ENCODE peak calls at places on chromosomes 11 and 22, in ten cellular contexts. One of them, this sample, is unnamed.

GRCh38 chr11:68763181-68763721 is 11.9 kb upstream of the TESMIN start:
- DNase-seq in HCT116: no peak
- DNase-seq in neural progenitor cell: peak
- DNase-seq in A549: no peak
- DNase-seq in brain microvascular endothelial cell: no peak
- DNase-seq in psoas muscle: no peak
- DNase-seq in GM23338: peak
- DNase-seq in DND-41: no peak
- DNase-seq in ovary: no peak
- DNase-seq in PC-9: peak
- DNase-seq in this sample: no peak

GRCh38 chr11:94183886-94184264 is 55.2 kb downstream of the PANX1 start:
- DNase-seq in HCT116: peak
- DNase-seq in neural progenitor cell: peak
- DNase-seq in A549: peak
- DNase-seq in brain microvascular endothelial cell: peak
- DNase-seq in psoas muscle: no peak
- DNase-seq in GM23338: peak
- DNase-seq in DND-41: no peak
- DNase-seq in ovary: no peak
- DNase-seq in PC-9: peak
- DNase-seq in this sample: peak

GRCh38 chr11:69215784-69216415 is 60.2 kb downstream of the SMIM38 start:
- DNase-seq in HCT116: no peak
- DNase-seq in neural progenitor cell: no peak
- DNase-seq in A549: peak
- DNase-seq in brain microvascular endothelial cell: no peak
- DNase-seq in psoas muscle: no peak
- DNase-seq in GM23338: no peak
- DNase-seq in DND-41: no peak
- DNase-seq in ovary: no peak
- DNase-seq in PC-9: peak
- DNase-seq in this sample: no peak

GRCh38 chr11:75077316-75077715 is 19.4 kb downstream of the OR2AT4 start:
- DNase-seq in HCT116: no peak
- DNase-seq in neural progenitor cell: no peak
- DNase-seq in A549: no peak
- DNase-seq in brain microvascular endothelial cell: peak
- DNase-seq in psoas muscle: no peak
- DNase-seq in GM23338: no peak
- DNase-seq in DND-41: no peak
- DNase-seq in ovary: no peak
- DNase-seq in PC-9: no peak
- DNase-seq in this sample: no peak

GRCh38 chr22:36808611-36809344 is 8.1 kb downstream of the PVALB start:
- DNase-seq in HCT116: no peak
- DNase-seq in neural progenitor cell: no peak
- DNase-seq in A549: no peak
- DNase-seq in brain microvascular endothelial cell: no peak
- DNase-seq in psoas muscle: no peak
- DNase-seq in GM23338: no peak
- DNase-seq in DND-41: peak
- DNase-seq in ovary: no peak
- DNase-seq in PC-9: peak
- DNase-seq in this sample: no peak

GRCh38 chr11:120215634-120216033 is 4.8 kb downstream of the OAF start:
- DNase-seq in HCT116: no peak
- DNase-seq in neural progenitor cell: no peak
- DNase-seq in A549: no peak
- DNase-seq in brain microvascular endothelial cell: peak
- DNase-seq in psoas muscle: no peak
- DNase-seq in GM23338: no peak
- DNase-seq in DND-41: no peak
- DNase-seq in ovary: peak
- DNase-seq in PC-9: peak
- DNase-seq in this sample: peak

GRCh38 chr11:133946541-133947297 is 10.0 kb downstream of the IGSF9B start:
- DNase-seq in HCT116: no peak
- DNase-seq in neural progenitor cell: peak
- DNase-seq in A549: no peak
- DNase-seq in brain microvascular endothelial cell: no peak
- DNase-seq in psoas muscle: no peak
- DNase-seq in GM23338: peak
- DNase-seq in DND-41: peak
- DNase-seq in ovary: no peak
- DNase-seq in PC-9: no peak
- DNase-seq in this sample: no peak

GRCh38 chr11:28010001-28010400 is 98.0 kb downstream of the KIF18A start:
- DNase-seq in HCT116: no peak
- DNase-seq in neural progenitor cell: no peak
- DNase-seq in A549: no peak
- DNase-seq in brain microvascular endothelial cell: no peak
- DNase-seq in psoas muscle: no peak
- DNase-seq in GM23338: no peak
- DNase-seq in DND-41: no peak
- DNase-seq in ovary: no peak
- DNase-seq in PC-9: no peak
- DNase-seq in this sample: no peak

GRCh38 chr11:61972796-61973602 is 5.6 kb upstream of the FTH1 start:
- DNase-seq in HCT116: no peak
- DNase-seq in neural progenitor cell: no peak
- DNase-seq in A549: peak
- DNase-seq in brain microvascular endothelial cell: no peak
- DNase-seq in psoas muscle: no peak
- DNase-seq in GM23338: no peak
- DNase-seq in DND-41: no peak
- DNase-seq in ovary: no peak
- DNase-seq in PC-9: peak
- DNase-seq in this sample: peak

DNA sequence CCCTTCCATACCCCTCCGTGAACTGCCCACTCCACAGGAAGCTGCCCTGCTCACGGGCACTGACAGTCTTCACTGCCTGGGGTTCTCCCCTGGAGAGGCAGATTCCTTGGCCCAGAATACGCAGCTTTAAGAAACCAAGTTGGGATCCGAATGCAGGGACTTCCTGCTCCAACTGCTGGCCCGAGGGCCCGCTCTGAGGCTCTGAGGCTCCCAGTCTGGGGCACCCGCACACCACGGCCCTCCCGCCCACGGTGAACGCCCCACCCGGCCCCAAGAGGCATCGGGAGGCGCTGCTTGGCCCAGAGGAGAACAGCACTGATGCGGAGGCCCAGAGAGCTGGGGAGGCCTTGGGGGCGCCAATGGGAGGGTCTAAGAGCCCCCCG is 42.3 kb downstream of the IGF2 start:
- DNase-seq in HCT116: no peak
- DNase-seq in neural progenitor cell: no peak
- DNase-seq in A549: no peak
- DNase-seq in brain microvascular endothelial cell: no peak
- DNase-seq in psoas muscle: peak
- DNase-seq in GM23338: peak
- DNase-seq in DND-41: no peak
- DNase-seq in ovary: no peak
- DNase-seq in PC-9: no peak
- DNase-seq in this sample: no peak
- H3K4me3 ChIP-seq in HCT116: no peak
- H3K4me3 ChIP-seq in neural progenitor cell: no peak
- H3K4me3 ChIP-seq in A549: no peak
- H3K4me3 ChIP-seq in brain microvascular endothelial cell: no peak
- H3K4me3 ChIP-seq in psoas muscle: no peak
- H3K4me3 ChIP-seq in GM23338: no peak
- H3K4me3 ChIP-seq in DND-41: no peak
- H3K4me3 ChIP-seq in ovary: no peak
- H3K4me3 ChIP-seq in PC-9: no peak
- H3K4me3 ChIP-seq in this sample: no peak

DNA sequence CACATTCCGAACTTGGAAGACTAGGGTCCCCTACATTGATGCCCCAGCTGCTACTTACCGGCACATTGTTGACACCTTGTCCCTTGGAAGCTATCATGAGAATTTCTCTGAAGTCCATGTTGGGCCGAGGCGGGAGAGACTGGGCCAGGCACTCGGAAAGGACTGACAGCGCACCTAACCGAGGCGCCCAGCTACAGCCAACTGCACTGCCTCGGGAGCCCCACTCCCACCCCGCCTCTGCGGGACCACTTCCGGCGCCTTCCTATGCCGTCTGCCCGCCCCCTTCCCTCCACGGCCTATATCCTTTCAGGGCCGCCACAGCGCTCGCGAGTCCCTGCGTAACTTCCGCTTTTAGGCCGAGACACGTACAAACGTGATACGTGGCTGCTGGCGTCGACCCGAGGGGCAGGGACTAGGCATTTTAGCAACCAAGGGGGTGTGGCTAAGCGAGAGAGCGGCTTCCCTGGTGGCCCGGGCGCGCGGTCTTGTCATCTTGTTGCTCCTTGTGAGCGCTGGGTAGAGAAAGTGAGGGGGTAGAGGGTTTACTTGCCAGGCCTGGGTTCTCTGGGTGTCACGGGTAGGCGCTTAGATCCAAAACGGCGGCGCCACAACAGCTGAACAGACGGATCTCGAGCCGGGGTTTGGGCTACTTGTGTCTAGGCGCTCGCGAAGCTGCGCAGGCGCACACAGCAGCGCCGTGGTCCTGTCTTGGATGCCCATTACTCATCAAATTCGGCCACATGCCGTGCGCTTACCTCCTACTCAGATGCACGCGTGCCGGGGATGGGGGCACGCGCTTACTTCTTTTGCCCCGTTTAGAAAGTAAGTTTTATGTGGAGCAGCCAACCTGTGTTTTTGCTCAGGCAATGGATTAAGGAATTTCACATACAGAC is at the start of gene SPTY2D1:
- DNase-seq in HCT116: peak
- DNase-seq in neural progenitor cell: peak
- DNase-seq in A549: peak
- DNase-seq in brain microvascular endothelial cell: peak
- DNase-seq in psoas muscle: peak
- DNase-seq in GM23338: peak
- DNase-seq in DND-41: peak
- DNase-seq in ovary: peak
- DNase-seq in PC-9: peak
- DNase-seq in this sample: peak
- TF ChIP-seq CTCF in HCT116: no peak
- TF ChIP-seq CTCF in neural progenitor cell: no peak
- TF ChIP-seq CTCF in A549: no peak
- TF ChIP-seq CTCF in brain microvascular endothelial cell: no peak
- TF ChIP-seq CTCF in psoas muscle: no peak
- TF ChIP-seq CTCF in GM23338: no peak
- TF ChIP-seq CTCF in DND-41: peak
- TF ChIP-seq CTCF in ovary: no peak
- TF ChIP-seq CTCF in PC-9: no peak
- TF ChIP-seq CTCF in this sample: no peak

GRCh38 chr22:24145446-24146189 is 35.7 kb upstream of the SUSD2 start:
- DNase-seq in HCT116: no peak
- DNase-seq in neural progenitor cell: no peak
- DNase-seq in A549: no peak
- DNase-seq in brain microvascular endothelial cell: no peak
- DNase-seq in psoas muscle: no peak
- DNase-seq in GM23338: no peak
- DNase-seq in DND-41: no peak
- DNase-seq in ovary: peak
- DNase-seq in PC-9: no peak
- DNase-seq in this sample: no peak
- H3K4me3 ChIP-seq in HCT116: no peak
- H3K4me3 ChIP-seq in neural progenitor cell: no peak
- H3K4me3 ChIP-seq in A549: no peak
- H3K4me3 ChIP-seq in brain microvascular endothelial cell: no peak
- H3K4me3 ChIP-seq in psoas muscle: no peak
- H3K4me3 ChIP-seq in GM23338: no peak
- H3K4me3 ChIP-seq in DND-41: no peak
- H3K4me3 ChIP-seq in ovary: no peak
- H3K4me3 ChIP-seq in PC-9: peak
- H3K4me3 ChIP-seq in this sample: no peak

GRCh38 chr22:28105988-28106387 is 186.9 kb upstream of the PITPNB start:
- DNase-seq in HCT116: no peak
- DNase-seq in neural progenitor cell: no peak
- DNase-seq in A549: no peak
- DNase-seq in brain microvascular endothelial cell: no peak
- DNase-seq in psoas muscle: no peak
- DNase-seq in GM23338: no peak
- DNase-seq in DND-41: no peak
- DNase-seq in ovary: no peak
- DNase-seq in PC-9: no peak
- DNase-seq in this sample: no peak
- TF ChIP-seq CTCF in HCT116: no peak
- TF ChIP-seq CTCF in neural progenitor cell: no peak
- TF ChIP-seq CTCF in A549: no peak
- TF ChIP-seq CTCF in brain microvascular endothelial cell: no peak
- TF ChIP-seq CTCF in psoas muscle: no peak
- TF ChIP-seq CTCF in GM23338: no peak
- TF ChIP-seq CTCF in DND-41: no peak
- TF ChIP-seq CTCF in ovary: no peak
- TF ChIP-seq CTCF in PC-9: no peak
- TF ChIP-seq CTCF in this sample: no peak

GRCh38 chr11:73528420-73528819 is 69.5 kb downstream of the FAM168A start:
- DNase-seq in HCT116: no peak
- DNase-seq in neural progenitor cell: no peak
- DNase-seq in A549: no peak
- DNase-seq in brain microvascular endothelial cell: no peak
- DNase-seq in psoas muscle: no peak
- DNase-seq in GM23338: no peak
- DNase-seq in DND-41: no peak
- DNase-seq in ovary: no peak
- DNase-seq in PC-9: no peak
- DNase-seq in this sample: no peak
- H3K4me3 ChIP-seq in HCT116: no peak
- H3K4me3 ChIP-seq in neural progenitor cell: no peak
- H3K4me3 ChIP-seq in A549: no peak
- H3K4me3 ChIP-seq in brain microvascular endothelial cell: no peak
- H3K4me3 ChIP-seq in psoas muscle: peak
- H3K4me3 ChIP-seq in GM23338: peak
- H3K4me3 ChIP-seq in DND-41: no peak
- H3K4me3 ChIP-seq in ovary: peak
- H3K4me3 ChIP-seq in PC-9: no peak
- H3K4me3 ChIP-seq in this sample: no peak

GRCh38 chr11:113016905-113017304 is 55.7 kb downstream of the NCAM1 start:
- DNase-seq in HCT116: no peak
- DNase-seq in neural progenitor cell: no peak
- DNase-seq in A549: no peak
- DNase-seq in brain microvascular endothelial cell: no peak
- DNase-seq in psoas muscle: no peak
- DNase-seq in GM23338: no peak
- DNase-seq in DND-41: no peak
- DNase-seq in ovary: no peak
- DNase-seq in PC-9: no peak
- DNase-seq in this sample: no peak

GRCh38 chr11:113014731-113015455 is 53.7 kb downstream of the NCAM1 start:
- DNase-seq in HCT116: no peak
- DNase-seq in neural progenitor cell: no peak
- DNase-seq in A549: no peak
- DNase-seq in brain microvascular endothelial cell: no peak
- DNase-seq in psoas muscle: peak
- DNase-seq in GM23338: peak
- DNase-seq in DND-41: no peak
- DNase-seq in ovary: peak
- DNase-seq in PC-9: no peak
- DNase-seq in this sample: no peak

GRCh38 chr11:113018913-113019312 is 57.7 kb downstream of the NCAM1 start:
- DNase-seq in HCT116: no peak
- DNase-seq in neural progenitor cell: no peak
- DNase-seq in A549: no peak
- DNase-seq in brain microvascular endothelial cell: no peak
- DNase-seq in psoas muscle: no peak
- DNase-seq in GM23338: no peak
- DNase-seq in DND-41: no peak
- DNase-seq in ovary: no peak
- DNase-seq in PC-9: no peak
- DNase-seq in this sample: no peak

GRCh38 chr11:113014262-113014661 is 53.0 kb downstream of the NCAM1 start:
- DNase-seq in HCT116: no peak
- DNase-seq in neural progenitor cell: no peak
- DNase-seq in A549: no peak
- DNase-seq in brain microvascular endothelial cell: no peak
- DNase-seq in psoas muscle: no peak
- DNase-seq in GM23338: no peak
- DNase-seq in DND-41: no peak
- DNase-seq in ovary: no peak
- DNase-seq in PC-9: peak
- DNase-seq in this sample: no peak
- TF ChIP-seq CTCF in HCT116: no peak
- TF ChIP-seq CTCF in neural progenitor cell: no peak
- TF ChIP-seq CTCF in A549: no peak
- TF ChIP-seq CTCF in brain microvascular endothelial cell: peak
- TF ChIP-seq CTCF in psoas muscle: no peak
- TF ChIP-seq CTCF in GM23338: no peak
- TF ChIP-seq CTCF in DND-41: no peak
- TF ChIP-seq CTCF in ovary: no peak
- TF ChIP-seq CTCF in PC-9: no peak
- TF ChIP-seq CTCF in this sample: no peak